ENCODE peak calls at places on chromosomes 13 and 19, in eight cellular contexts. One of them, this sample, is unnamed.

GRCh38 chr19:29263305-29264080 is 50.5 kb upstream of the UQCRFS1 start:
- DNase-seq in nephron progenitor cell: peak
- DNase-seq in WTC11: peak
- DNase-seq in endothelial cell: peak
- DNase-seq in HL-60: peak
- DNase-seq in stimulated activated CD4-positive, alpha-beta T cell treated with anti-CD3 and anti-CD28 coated beads, Interleukin-1b, Interleukin-23, amount 100 ng/mL, for 24 hours: peak
- DNase-seq in HS-27A: peak
- DNase-seq in CD8-positive, alpha-beta memory T cell: peak
- DNase-seq in this sample: peak

GRCh38 chr13:41680900-41681299 is 223.6 kb downstream of the RGCC start:
- DNase-seq in HS-27A: no peak
- DNase-seq in nephron progenitor cell: no peak
- DNase-seq in endothelial cell: no peak
- DNase-seq in WTC11: peak
- DNase-seq in CD8-positive, alpha-beta memory T cell: no peak
- DNase-seq in HL-60: no peak
- DNase-seq in stimulated activated CD4-positive, alpha-beta T cell treated with anti-CD3 and anti-CD28 coated beads, Interleukin-1b, Interleukin-23, amount 100 ng/mL, for 24 hours: no peak
- DNase-seq in this sample: no peak

GRCh38 chr13:39144941-39145533 is 106.8 kb downstream of the NHLRC3 start:
- DNase-seq in HL-60: no peak
- DNase-seq in nephron progenitor cell: peak
- DNase-seq in stimulated activated CD4-positive, alpha-beta T cell treated with anti-CD3 and anti-CD28 coated beads, Interleukin-1b, Interleukin-23, amount 100 ng/mL, for 24 hours: no peak
- DNase-seq in endothelial cell: peak
- DNase-seq in WTC11: peak
- DNase-seq in HS-27A: peak
- DNase-seq in CD8-positive, alpha-beta memory T cell: no peak
- DNase-seq in this sample: no peak

GRCh38 chr19:4537953-4538600 is 1.8 kb downstream of the LRG1 start:
- DNase-seq in stimulated activated CD4-positive, alpha-beta T cell treated with anti-CD3 and anti-CD28 coated beads, Interleukin-1b, Interleukin-23, amount 100 ng/mL, for 24 hours: no peak
- DNase-seq in HS-27A: no peak
- DNase-seq in HL-60: no peak
- DNase-seq in WTC11: peak
- DNase-seq in endothelial cell: no peak
- DNase-seq in CD8-positive, alpha-beta memory T cell: no peak
- DNase-seq in nephron progenitor cell: no peak
- DNase-seq in this sample: no peak

GRCh38 chr13:107339209-107339608 is 771.3 kb upstream of the ARGLU1 start:
- DNase-seq in CD8-positive, alpha-beta memory T cell: no peak
- DNase-seq in nephron progenitor cell: no peak
- DNase-seq in HS-27A: no peak
- DNase-seq in endothelial cell: no peak
- DNase-seq in HL-60: no peak
- DNase-seq in stimulated activated CD4-positive, alpha-beta T cell treated with anti-CD3 and anti-CD28 coated beads, Interleukin-1b, Interleukin-23, amount 100 ng/mL, for 24 hours: no peak
- DNase-seq in WTC11: no peak
- DNase-seq in this sample: no peak

GRCh38 chr13:29472317-29472961 is 123.0 kb downstream of the SLC7A1 start:
- DNase-seq in nephron progenitor cell: peak
- DNase-seq in WTC11: peak
- DNase-seq in HL-60: no peak
- DNase-seq in CD8-positive, alpha-beta memory T cell: peak
- DNase-seq in endothelial cell: peak
- DNase-seq in HS-27A: no peak
- DNase-seq in stimulated activated CD4-positive, alpha-beta T cell treated with anti-CD3 and anti-CD28 coated beads, Interleukin-1b, Interleukin-23, amount 100 ng/mL, for 24 hours: peak
- DNase-seq in this sample: no peak

GRCh38 chr13:37878496-37878895 is 8.9 kb upstream of the TRPC4 start:
- DNase-seq in CD8-positive, alpha-beta memory T cell: no peak
- DNase-seq in nephron progenitor cell: no peak
- DNase-seq in HL-60: no peak
- DNase-seq in WTC11: no peak
- DNase-seq in HS-27A: no peak
- DNase-seq in stimulated activated CD4-positive, alpha-beta T cell treated with anti-CD3 and anti-CD28 coated beads, Interleukin-1b, Interleukin-23, amount 100 ng/mL, for 24 hours: no peak
- DNase-seq in endothelial cell: no peak
- DNase-seq in this sample: no peak

GRCh38 chr19:31274964-31275319 is 74.3 kb downstream of the TSHZ3 start:
- DNase-seq in stimulated activated CD4-positive, alpha-beta T cell treated with anti-CD3 and anti-CD28 coated beads, Interleukin-1b, Interleukin-23, amount 100 ng/mL, for 24 hours: no peak
- DNase-seq in HS-27A: no peak
- DNase-seq in WTC11: no peak
- DNase-seq in CD8-positive, alpha-beta memory T cell: no peak
- DNase-seq in nephron progenitor cell: no peak
- DNase-seq in endothelial cell: no peak
- DNase-seq in HL-60: no peak
- DNase-seq in this sample: no peak

This sample was measured in naive thymus-derived CD4-positive, alpha-beta T cell.